ENCODE peak calls at places on chromosomes 5 and 9, in seven cellular contexts. G, V, I, K, E, Y and W are unnamed samples.

GRCh38 chr9:90340421-90340820 is 302.2 kb downstream of the DIRAS2 start:
- DNase-seq in V (no peak), K (no peak), I (no peak), G (no peak), E (no peak), Y (peak), W (no peak)

GRCh38 chr9:20197976-20198685 is 409.3 kb upstream of the SLC24A2 start:
- DNase-seq in E (no peak), G (no peak), Y (no peak), I (no peak), K (no peak), V (no peak), W (no peak)

GRCh38 chr5:38660194-38660668 is 103.8 kb upstream of the LIFR start:
- DNase-seq in V (no peak), K (peak), Y (peak), E (peak), G (no peak), I (no peak), W (no peak)

GRCh38 chr5:38657020-38657419 is 100.6 kb upstream of the LIFR start:
- DNase-seq in G (no peak), I (no peak), K (no peak), E (no peak), V (no peak), Y (no peak), W (no peak)

GRCh38 chr5:135456238-135457099 is 4.3 kb upstream of the TIFAB start:
- DNase-seq in V (no peak), Y (peak), K (peak), G (no peak), I (peak), E (no peak), W (no peak)

GRCh38 chr5:127046343-127047072 is 16.1 kb upstream of the MARCHF3 start:
- DNase-seq in V (no peak), K (no peak), E (no peak), G (no peak), Y (no peak), I (no peak), W (no peak)

GRCh38 chr5:84274585-84275468 is 109.9 kb downstream of the EDIL3 start:
- DNase-seq in Y (peak), G (no peak), I (no peak), V (no peak), E (peak), K (no peak), W (peak)

GRCh38 chr5:54093081-54093492 is 217.3 kb downstream of the ARL15 start:
- DNase-seq in V (no peak), E (no peak), G (no peak), I (no peak), K (no peak), Y (no peak), W (no peak)

GRCh38 chr9:89345476-89345875 is 27.2 kb downstream of the SECISBP2 start:
- DNase-seq in G (no peak), Y (no peak), K (no peak), I (no peak), E (no peak), V (no peak), W (no peak)